ENCODE peak calls at places on chromosomes 2 and 18, in seven cellular contexts. D, Z, Q, G, V, I and H are unnamed samples.

GRCh38 chr18:7272268-7273049 is 41.6 kb downstream of the LRRC30 start:
- DNase-seq in Z (peak), Q (peak), I (peak), D (peak), G (peak), V (peak), H (peak)

GRCh38 chr2:239880396-239880795 is 144.7 kb downstream of the NDUFA10 start:
- DNase-seq in D (no peak), Z (peak), G (no peak), V (no peak), Q (no peak), I (peak), H (no peak)

GRCh38 chr2:235611337-235611736 is 117.5 kb downstream of the AGAP1 start:
- DNase-seq in D (no peak), V (no peak), Z (no peak), G (no peak), I (no peak), Q (no peak), H (no peak)

GRCh38 chr2:82875891-82876290 is 1583.2 kb downstream of the SUCLG1 start:
- DNase-seq in Z (no peak), Q (no peak), G (no peak), I (no peak), D (no peak), V (no peak), H (no peak)

GRCh38 chr2:121071058-121071504 is 213.9 kb downstream of the TFCP2L1 start:
- DNase-seq in Z (peak), D (peak), G (peak), I (peak), V (peak), Q (peak), H (peak)

GRCh38 chr2:54504866-54505265 is 48.7 kb downstream of the SPTBN1 start:
- DNase-seq in V (no peak), Q (peak), Z (no peak), D (no peak), G (no peak), I (no peak), H (no peak)

GRCh38 chr2:235230809-235231601 is 262.8 kb upstream of the AGAP1 start:
- DNase-seq in V (no peak), I (no peak), G (no peak), Q (no peak), D (no peak), Z (peak), H (no peak)

GRCh38 chr18:75317300-75317699 is 106.7 kb downstream of the TSHZ1 start:
- DNase-seq in V (no peak), D (no peak), I (no peak), Z (no peak), G (no peak), Q (no peak), H (no peak)

GRCh38 chr2:143852748-143853147 is 667.2 kb downstream of the ZEB2 start:
- DNase-seq in I (no peak), V (no peak), Z (no peak), Q (no peak), G (peak), D (no peak), H (no peak)

GRCh38 chr2:201158111-201158929 is 24.6 kb upstream of the CASP10 start:
- DNase-seq in V (peak), G (peak), D (peak), I (peak), Z (peak), Q (peak), H (peak)

GRCh38 chr18:13530879-13531387 is 195.4 kb downstream of the FAM210A start:
- DNase-seq in G (peak), Z (no peak), Q (peak), D (no peak), V (peak), I (peak), H (peak)

GRCh38 chr2:8018956-8019355 is 662.9 kb upstream of the ID2 start:
- DNase-seq in D (no peak), G (no peak), Z (no peak), V (no peak), Q (peak), I (no peak), H (no peak)

GRCh38 chr18:67669993-67670671 is 153.6 kb upstream of the DSEL start:
- DNase-seq in Z (no peak), I (no peak), D (no peak), G (no peak), V (no peak), Q (peak), H (peak)

GRCh38 chr18:68435581-68435980 is 279.3 kb downstream of the TMX3 start:
- DNase-seq in Q (no peak), D (no peak), G (no peak), V (no peak), I (no peak), Z (no peak), H (no peak)

GRCh38 chr2:225938991-225939390 is 539.5 kb downstream of the NYAP2 start:
- DNase-seq in G (no peak), Q (no peak), V (no peak), I (no peak), Z (no peak), D (no peak), H (no peak)

GRCh38 chr18:3604626-3605408 is 154.8 kb downstream of the TGIF1 start:
- DNase-seq in D (no peak), Q (peak), Z (no peak), V (no peak), I (no peak), G (peak), H (no peak)

GRCh38 chr2:850429-850828 is 100.2 kb upstream of the SNTG2 start:
- DNase-seq in Q (no peak), Z (no peak), G (no peak), V (no peak), D (no peak), I (no peak), H (no peak)

GRCh38 chr18:10926565-10927194 is 222.7 kb downstream of the PIEZO2 start:
- DNase-seq in G (no peak), I (no peak), Q (peak), V (no peak), Z (no peak), D (no peak), H (no peak)

GRCh38 chr2:101064868-101065549 is 62.9 kb downstream of the RPL31 start:
- DNase-seq in D (peak), Z (no peak), V (no peak), I (no peak), Q (peak), G (peak), H (peak)

GRCh38 chr18:46226461-46226860 is 122.3 kb downstream of the HAUS1 start:
- DNase-seq in V (no peak), G (no peak), Q (peak), I (no peak), D (no peak), Z (no peak), H (peak)

GRCh38 chr18:24536326-24536725 is 75.9 kb downstream of the HRH4 start:
- DNase-seq in Z (peak), V (no peak), I (no peak), G (no peak), D (no peak), Q (no peak), H (no peak)

GRCh38 chr2:111032721-111033532 is 87.8 kb upstream of the BCL2L11 start:
- DNase-seq in Q (peak), D (peak), G (peak), Z (no peak), V (no peak), I (peak), H (no peak)

GRCh38 chr18:78625895-78626294 is 353.7 kb upstream of the SALL3 start:
- DNase-seq in Q (no peak), V (no peak), Z (no peak), I (no peak), D (no peak), G (no peak), H (no peak)

GRCh38 chr2:194424683-194425209 is 1232.3 kb upstream of the SLC39A10 start:
- DNase-seq in Q (no peak), Z (no peak), G (no peak), V (no peak), D (no peak), I (no peak), H (no peak)

DNA sequence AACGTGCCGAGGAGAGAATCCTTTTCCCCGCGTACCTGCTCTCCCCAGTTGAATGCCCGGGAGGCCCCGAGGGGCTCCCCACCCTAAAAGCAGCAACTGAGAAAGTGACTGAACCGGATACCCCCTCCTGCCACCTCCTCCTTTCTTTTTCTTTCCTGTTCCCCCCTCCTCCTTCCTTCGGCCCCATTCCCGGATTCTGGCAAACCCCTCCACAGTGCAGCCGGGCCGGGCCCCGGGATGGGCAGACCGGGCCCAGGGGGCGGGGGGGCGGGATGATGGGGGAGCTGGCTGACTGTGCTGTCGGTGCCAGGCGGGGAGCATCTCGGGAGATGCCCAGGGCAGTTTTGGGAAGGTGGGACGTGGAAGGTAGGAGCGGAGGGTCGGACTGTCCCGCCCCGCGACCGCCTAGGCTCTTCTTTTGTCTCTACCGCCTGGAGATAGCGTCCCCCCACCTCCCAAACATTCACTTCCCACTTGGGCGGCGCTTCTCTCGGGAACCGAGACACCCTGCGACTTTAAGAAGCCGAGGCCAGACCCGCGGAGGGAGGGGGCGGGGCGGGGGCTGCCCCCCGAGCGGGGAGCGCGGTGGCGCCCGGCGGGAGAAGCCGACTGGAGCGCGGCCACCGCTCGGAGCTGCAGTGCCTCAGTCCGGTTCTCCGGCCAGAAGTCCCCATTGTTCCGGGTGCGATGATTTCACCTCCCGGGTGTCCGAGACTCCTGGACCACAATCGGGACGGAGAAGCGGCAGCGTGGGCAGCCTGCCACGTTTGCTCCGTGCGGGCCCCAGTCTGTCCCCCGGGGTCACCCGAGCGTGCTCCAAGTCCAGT is 8.2 kb downstream of the DLX2 start:
- DNase-seq in Q (no peak), D (peak), G (no peak), Z (no peak), I (no peak), V (no peak), H (no peak)
- H3K4me3 ChIP-seq in Q (peak), D (peak), G (no peak), Z (no peak), I (peak), V (peak), H (peak)

GRCh38 chr2:11688222-11689069 is 18.5 kb upstream of the NTSR2 start:
- DNase-seq in D (peak), V (peak), G (peak), Z (peak), Q (peak), I (peak), H (peak)
- TF ChIP-seq CTCF in D (peak), V (peak), G (peak), Z (peak), Q (peak), I (peak), H (peak)

DNA sequence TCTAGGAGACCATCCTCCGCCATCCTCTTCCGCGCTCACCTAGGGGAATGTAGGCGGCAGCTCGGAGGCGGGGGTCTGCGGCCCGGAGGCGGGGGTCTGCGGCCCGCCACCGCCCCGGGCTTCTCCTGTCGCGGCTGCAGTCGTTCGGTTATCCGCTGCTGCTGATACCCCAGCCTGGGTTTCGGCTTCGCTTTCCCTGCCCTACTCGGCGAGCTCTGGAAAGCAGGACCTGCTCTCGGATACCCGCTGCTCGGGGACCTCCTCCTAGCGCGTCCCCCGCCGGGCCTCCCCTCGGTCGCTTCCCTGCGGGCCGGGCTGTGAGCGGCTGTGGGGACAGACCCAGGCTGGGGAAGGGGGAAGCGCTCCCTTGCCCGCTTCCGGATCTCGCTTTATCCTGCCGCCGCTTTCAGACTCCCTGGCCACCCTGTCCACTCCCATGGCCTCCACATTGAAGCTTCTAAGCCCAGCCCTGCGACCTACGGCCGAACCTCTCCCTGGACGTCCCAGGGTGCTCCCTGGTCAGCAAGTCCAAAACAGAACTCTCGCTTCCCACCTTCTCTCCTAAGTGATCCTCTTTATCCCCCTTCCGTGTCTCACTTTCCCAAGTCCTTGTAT is 607 bp downstream of the FKBP1B start:
- DNase-seq in I (peak), Z (peak), G (peak), V (peak), D (no peak), Q (no peak), H (peak)
- H3K27ac ChIP-seq in I (peak), Z (peak), G (no peak), V (peak), D (peak), Q (no peak), H (no peak)

GRCh38 chr2:72917138-72917874 is at the start of gene EMX1:
- DNase-seq in G (peak), Q (no peak), Z (peak), V (peak), D (peak), I (no peak), H (peak)
- H3K4me3 ChIP-seq in G (peak), Q (no peak), Z (peak), V (peak), D (peak), I (peak), H (peak)

GRCh38 chr2:204225633-204226032 is 289.1 kb downstream of the ICOS start:
- DNase-seq in Z (no peak), D (no peak), G (no peak), Q (no peak), I (no peak), V (no peak), H (no peak)

GRCh38 chr2:204219196-204219595 is 282.6 kb downstream of the ICOS start:
- DNase-seq in V (no peak), Q (no peak), G (no peak), I (no peak), D (no peak), Z (no peak), H (no peak)

GRCh38 chr2:204218040-204218439 is 281.5 kb downstream of the ICOS start:
- DNase-seq in Q (no peak), G (no peak), V (no peak), D (no peak), Z (no peak), I (no peak), H (no peak)

GRCh38 chr2:204223544-204223943 is 287.0 kb downstream of the ICOS start:
- DNase-seq in V (no peak), Q (no peak), G (no peak), Z (no peak), I (no peak), D (no peak), H (no peak)

GRCh38 chr2:204220896-204221295 is 284.3 kb downstream of the ICOS start:
- DNase-seq in D (peak), G (no peak), Z (no peak), I (no peak), Q (no peak), V (no peak), H (no peak)
- TF ChIP-seq CTCF in D (no peak), G (no peak), Z (no peak), I (no peak), Q (no peak), V (no peak), H (no peak)

GRCh38 chr2:127511090-127511489 is 15.2 kb downstream of the IWS1 start:
- DNase-seq in I (no peak), D (no peak), Z (no peak), Q (no peak), G (no peak), V (no peak), H (no peak)

GRCh38 chr2:127514076-127514475 is 12.2 kb downstream of the IWS1 start:
- DNase-seq in G (no peak), V (no peak), Z (no peak), Q (no peak), D (no peak), I (no peak), H (no peak)

GRCh38 chr2:127514485-127514884 is 11.8 kb downstream of the IWS1 start:
- DNase-seq in V (peak), G (no peak), I (no peak), Z (no peak), Q (no peak), D (no peak), H (no peak)

GRCh38 chr2:127511917-127512316 is 14.4 kb downstream of the IWS1 start:
- DNase-seq in G (no peak), I (no peak), D (no peak), Z (no peak), Q (no peak), V (no peak), H (no peak)

DNA sequence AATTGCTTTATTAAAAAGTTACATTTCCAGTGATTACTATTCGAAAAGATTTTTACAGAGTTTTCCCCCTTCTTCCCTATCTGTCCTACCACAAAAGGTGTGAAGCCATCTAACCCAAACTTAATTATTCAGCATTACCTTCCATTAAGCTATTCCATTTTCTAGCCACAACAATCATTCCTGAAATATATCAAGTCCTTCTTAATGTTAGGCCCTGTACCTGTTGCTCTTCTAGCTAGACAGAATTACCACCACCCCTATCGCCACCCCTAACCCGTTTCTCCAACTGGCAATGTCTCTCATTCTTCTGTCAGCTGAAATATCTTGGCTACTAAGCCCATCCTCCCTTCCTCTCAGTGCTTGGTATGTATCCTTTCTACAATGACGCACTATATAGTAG is 13.9 kb downstream of the IWS1 start:
- DNase-seq in Z (no peak), V (no peak), D (no peak), G (no peak), Q (no peak), I (no peak), H (no peak)
- H3K27ac ChIP-seq in Z (no peak), V (peak), D (no peak), G (no peak), Q (no peak), I (no peak), H (no peak)

DNA sequence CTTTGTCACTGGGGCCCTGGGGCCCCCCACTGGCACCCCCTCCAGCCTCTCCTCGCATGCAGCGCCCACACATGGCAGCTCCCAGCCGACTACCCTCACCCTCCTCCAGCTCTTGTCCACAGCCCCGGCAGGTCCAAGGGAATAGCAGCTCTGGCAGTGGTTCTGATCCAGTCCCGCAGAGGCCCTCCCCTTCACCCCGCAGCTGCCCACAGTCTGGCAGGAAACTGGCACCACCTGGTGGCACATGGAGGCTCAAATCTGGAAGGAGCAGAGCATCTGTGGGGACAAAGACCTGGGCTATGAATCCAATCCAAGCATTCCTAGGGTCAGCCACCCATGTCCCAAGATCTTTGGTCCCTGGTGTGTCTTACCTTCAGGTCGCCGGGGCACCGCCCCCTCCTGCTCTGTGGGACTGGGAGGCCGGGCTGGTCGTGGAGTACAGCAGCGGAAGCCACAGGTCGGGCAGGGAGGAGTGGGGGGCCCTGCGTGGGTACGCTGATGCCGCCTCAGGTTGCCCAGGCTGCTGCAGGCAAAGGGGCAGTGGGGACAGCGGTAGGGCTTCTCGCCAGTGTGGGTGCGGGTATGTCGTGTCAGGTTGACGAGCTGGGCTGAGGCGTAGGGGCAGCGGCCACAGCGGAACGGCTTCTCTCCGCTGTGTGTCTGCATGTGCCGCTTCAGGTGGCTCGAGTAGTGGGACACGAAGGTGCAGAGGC is 2.3 kb downstream of the ZNF513 start:
- DNase-seq in D (peak), I (no peak), V (peak), Q (no peak), Z (no peak), G (no peak), H (peak)
- H3K4me3 ChIP-seq in D (no peak), I (no peak), V (no peak), Q (no peak), Z (no peak), G (no peak), H (no peak)

GRCh38 chr2:99201959-99202678 is 21.1 kb downstream of the MRPL30 start:
- DNase-seq in Z (no peak), I (no peak), D (no peak), G (no peak), V (no peak), Q (no peak), H (no peak)
- TF ChIP-seq CTCF in Z (no peak), I (no peak), D (no peak), G (no peak), V (peak), Q (no peak), H (no peak)